ENCODE peak calls at places on chromosomes 16 and 17, in five cellular contexts. R is trophoblast cell, K is H9, G is H1, O is mesenchymal stem cell. E is an unnamed sample.

GRCh38 chr17:7129311-7129710 is 14.7 kb upstream of the ASGR2 start:
- DNase-seq in G (no peak), O (no peak), R (no peak), K (no peak), E (no peak)

GRCh38 chr16:88413631-88414030 is 30.9 kb downstream of the ZNF469 start:
- DNase-seq in G (no peak), K (no peak), R (no peak), O (no peak), E (no peak)

GRCh38 chr17:5958850-5959249 is 111.3 kb upstream of the WSCD1 start:
- DNase-seq in O (no peak), R (no peak), K (no peak), G (no peak), E (no peak)

GRCh38 chr16:23597003-23597756 is 1.1 kb upstream of the NDUFAB1 start:
- DNase-seq in G (peak; percentile 47), O (no peak), R (peak; percentile 28), K (peak; percentile 79), E (no peak)

GRCh38 chr17:35799942-35800341 is 4.5 kb upstream of the MMP28 start:
- DNase-seq in O (no peak), G (no peak), K (no peak), R (no peak), E (no peak)

GRCh38 chr16:70159355-70160348 is 13.9 kb upstream of the CLEC18C start:
- DNase-seq in R (no peak), K (no peak), G (no peak), O (no peak), E (no peak)

GRCh38 chr17:76529224-76529642 is 8.3 kb downstream of the CYGB start:
- DNase-seq in O (peak; percentile 96), G (no peak), R (no peak), K (no peak), E (no peak)

GRCh38 chr17:2705263-2705662 is 6.3 kb downstream of the CLUH start:
- DNase-seq in K (no peak), O (peak; percentile 74), G (no peak), R (no peak), E (no peak)

GRCh38 chr16:68229431-68230175 is 6.3 kb downstream of the ESRP2 start:
- DNase-seq in O (peak; percentile 69), R (peak; percentile 42), G (peak; percentile 77), K (peak; percentile 55), E (no peak)

GRCh38 chr16:70644763-70645597 is 1.4 kb upstream of the IL34 start:
- DNase-seq in O (no peak), G (no peak), K (peak; percentile 31), R (no peak), E (no peak)

GRCh38 chr16:10877472-10877946 is 507 bp downstream of the CIITA start:
- DNase-seq in O (no peak), K (no peak), G (no peak), R (no peak), E (no peak)

DNA sequence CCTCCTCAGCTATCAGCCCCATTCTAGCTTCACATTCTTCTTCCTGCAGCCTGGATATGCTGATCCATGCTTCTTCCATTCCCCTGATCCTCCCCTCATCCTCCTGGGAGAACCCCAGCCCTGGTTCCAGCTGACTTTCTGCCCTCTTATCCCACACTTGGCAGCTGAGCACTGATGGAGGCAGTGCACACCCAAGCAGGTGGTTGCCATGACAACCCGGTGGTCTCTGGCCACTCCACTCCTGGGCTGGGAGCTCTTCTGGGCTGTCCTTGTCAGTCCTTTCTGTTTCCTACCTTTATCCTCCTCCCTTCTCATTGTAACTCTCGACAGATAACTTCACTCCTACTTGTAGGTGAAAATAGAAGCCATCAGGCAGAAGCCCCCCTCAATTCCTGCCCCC is 16.7 kb upstream of the TUBG2 start:
- DNase-seq in O (no peak), G (no peak), R (no peak), K (peak; percentile 68), E (peak; percentile 26)
- H2BK12ac ChIP-seq in O (no peak overlapping the region), G (no peak overlapping the region), R (no peak overlapping the region), K (no peak overlapping the region), E (no peak overlapping the region)

DNA sequence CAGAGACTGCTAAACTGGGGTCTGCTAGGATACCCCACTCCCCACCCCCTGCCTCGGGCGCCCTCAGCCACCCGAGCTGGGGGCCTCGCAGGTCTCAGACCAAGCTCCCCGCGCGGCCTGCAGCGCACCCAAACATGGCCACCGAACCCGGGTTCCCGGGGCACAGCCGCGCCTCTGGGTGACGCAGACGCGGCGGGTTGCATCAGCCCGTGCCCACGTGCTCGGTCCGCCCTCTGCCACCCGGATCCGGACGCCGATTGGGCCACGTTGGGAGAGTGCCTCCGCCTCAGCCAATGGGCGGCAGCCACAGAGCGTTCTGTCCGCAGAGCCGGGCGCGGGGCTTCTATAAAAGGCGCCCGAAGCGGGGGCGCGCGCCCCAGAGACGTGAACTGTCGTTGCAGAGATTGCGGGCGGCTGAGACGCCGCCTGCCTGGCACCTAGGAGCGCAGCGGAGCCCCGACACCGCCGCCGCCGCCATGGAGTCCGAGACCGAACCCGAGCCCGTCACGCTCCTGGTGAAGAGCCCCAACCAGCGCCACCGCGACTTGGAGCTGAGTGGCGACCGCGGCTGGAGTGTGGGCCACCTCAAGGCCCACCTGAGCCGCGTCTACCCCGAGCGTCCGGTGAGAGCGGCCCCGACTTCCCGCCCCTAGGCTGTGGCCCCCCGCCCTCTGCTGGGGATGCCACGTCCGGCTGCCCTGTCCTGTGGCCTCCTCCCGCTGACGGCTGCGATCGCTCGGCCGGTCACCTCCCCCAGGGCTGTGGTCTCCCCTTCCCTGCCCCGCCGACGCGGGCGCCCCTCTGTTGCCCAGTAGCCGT is at the start of gene HERPUD1:
- DNase-seq in K (peak; percentile 97), R (peak; percentile 97), O (peak; percentile 98), G (peak; percentile 97), E (peak; percentile 94)
- H2BK12ac ChIP-seq in K (peak within 1 kb of the TSS; percentile 89), R (peak within 1 kb of the TSS; percentile 72), O (peak within 1 kb of the TSS; percentile 31), G (peak within 1 kb of the TSS; percentile 95), E (no peak within 1 kb of the TSS)

DNA sequence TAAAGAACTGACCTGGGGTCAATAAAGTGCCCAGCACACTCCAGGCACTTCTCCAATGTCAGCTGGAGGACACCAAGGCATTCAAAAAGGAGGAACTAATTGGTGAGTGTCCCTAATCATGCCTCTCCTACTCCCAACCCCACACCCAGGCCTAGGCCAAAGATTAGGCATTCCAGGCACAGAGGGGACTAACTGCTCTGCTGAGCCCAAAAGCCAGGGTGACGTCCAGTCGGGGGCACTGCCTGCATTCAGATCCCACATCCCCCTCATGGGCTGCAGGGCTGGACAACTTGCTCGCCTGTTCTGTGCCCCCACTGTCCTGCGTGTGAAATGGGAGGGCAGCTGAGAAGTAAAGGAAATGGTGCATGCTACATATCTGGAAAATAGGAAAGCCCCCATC is 115.4 kb downstream of the DYNLRB2 start:
- DNase-seq in K (no peak), G (no peak), R (no peak), O (no peak), E (no peak)
- H2BK12ac ChIP-seq in K (no peak overlapping the region), G (no peak overlapping the region), R (no peak overlapping the region), O (no peak overlapping the region), E (no peak overlapping the region)

GRCh38 chr17:43769859-43770258 is 8.9 kb downstream of the DUSP3 start:
- DNase-seq in O (no peak), K (no peak), R (no peak), G (no peak), E (no peak)

GRCh38 chr17:43767713-43768059 is 9.1 kb upstream of the SOST start:
- DNase-seq in K (no peak), R (no peak), G (no peak), O (no peak), E (no peak)

GRCh38 chr17:43768382-43768781 is 9.8 kb upstream of the SOST start:
- DNase-seq in O (no peak), G (no peak), R (peak; percentile 19), K (no peak), E (no peak)

GRCh38 chr17:43768943-43769342 is 9.8 kb downstream of the DUSP3 start:
- DNase-seq in O (no peak), G (no peak), K (no peak), R (no peak), E (no peak)

GRCh38 chr17:43769426-43769825 is 9.4 kb downstream of the DUSP3 start:
- DNase-seq in O (no peak), R (no peak), K (no peak), G (no peak), E (no peak)
- H2BK12ac ChIP-seq in O (no peak overlapping the region), R (no peak overlapping the region), K (no peak overlapping the region), G (no peak overlapping the region), E (no peak overlapping the region)

GRCh38 chr16:48133455-48134226 is 22.2 kb downstream of the ABCC12 start:
- DNase-seq in K (no peak), G (no peak), R (no peak), O (no peak), E (no peak)
- H2BK12ac ChIP-seq in K (no peak overlapping the region), G (no peak overlapping the region), R (no peak overlapping the region), O (no peak overlapping the region), E (no peak overlapping the region)

DNA sequence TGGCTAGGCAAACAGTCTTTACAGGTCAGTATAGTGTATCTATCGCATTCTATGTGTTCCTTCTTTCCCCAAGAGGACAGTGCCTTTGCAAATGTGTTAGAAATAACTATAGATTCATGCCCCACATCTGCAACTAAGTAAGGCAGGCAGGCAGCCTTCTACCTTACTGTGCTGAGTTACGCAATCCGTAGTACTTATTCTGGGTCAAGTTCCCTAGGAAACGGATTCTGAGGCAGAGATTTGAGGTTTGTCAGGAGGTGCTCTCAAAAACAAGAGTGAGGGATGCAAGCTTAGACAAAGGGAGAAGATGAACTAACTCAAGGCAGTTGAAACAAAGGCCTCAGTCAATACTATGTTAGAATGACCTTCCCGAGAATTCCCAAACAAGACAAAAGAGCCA is 12.7 kb upstream of the ANKFY1 start:
- DNase-seq in K (no peak), G (no peak), R (no peak), O (no peak), E (no peak)
- H2BK12ac ChIP-seq in K (no peak overlapping the region), G (no peak overlapping the region), R (no peak overlapping the region), O (no peak overlapping the region), E (no peak overlapping the region)

DNA sequence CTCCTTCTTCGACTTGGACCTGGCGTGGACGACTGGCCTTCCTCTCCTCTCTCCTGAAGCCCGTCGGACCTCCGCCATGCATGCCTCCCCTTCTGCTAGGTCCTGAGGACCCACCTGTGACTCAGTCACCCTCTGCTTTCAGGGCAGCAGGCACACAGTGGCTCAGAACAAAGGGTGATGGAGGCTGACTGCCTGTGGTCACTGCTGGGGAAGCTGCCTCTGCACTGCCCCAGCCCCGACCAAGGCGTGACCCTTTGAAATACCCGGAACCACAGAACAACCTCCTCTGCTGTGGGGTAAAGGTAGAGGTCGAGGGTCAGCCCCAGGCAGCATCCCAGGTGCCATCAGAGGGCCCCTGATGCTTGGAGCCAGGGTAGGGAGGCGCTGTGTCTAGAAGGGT is 12.4 kb upstream of the SLC4A1 start:
- DNase-seq in G (no peak), R (no peak), K (no peak), O (no peak), E (no peak)
- H2BK12ac ChIP-seq in G (peak overlapping the region; percentile 96), R (no peak overlapping the region), K (no peak overlapping the region), O (peak overlapping the region; percentile 96), E (no peak overlapping the region)